ENCODE peak calls at places on chromosomes 3 and 15, in eight cellular contexts. G is fibroblast of mammary gland; D is CD8-positive, alpha-beta T cell; B is A673; O is GM12865; P is endodermal cell; I is heart left ventricle; Q is GM20000. F is an unnamed sample.

GRCh38 chr3:128794788-128795649 is 69.0 kb downstream of the RAB7A start:
- DNase-seq in I (peak), P (peak), G (peak), B (peak), D (peak), Q (peak), O (peak), F (peak)

GRCh38 chr15:67547836-67548531 is 5.5 kb downstream of the MAP2K5 start:
- DNase-seq in D (no peak), P (no peak), I (no peak), G (peak), Q (no peak), B (peak), O (no peak), F (no peak)

GRCh38 chr15:25055356-25056068 is 100.7 kb downstream of the SNRPN start:
- DNase-seq in P (peak), Q (no peak), I (no peak), G (no peak), B (no peak), O (no peak), D (no peak), F (peak)

GRCh38 chr15:51718199-51718598 is 19.3 kb downstream of the LYSMD2 start:
- DNase-seq in P (no peak), G (no peak), O (no peak), D (no peak), Q (no peak), B (no peak), I (no peak), F (no peak)

GRCh38 chr15:43912991-43913927 is 86.5 kb downstream of the WDR76 start:
- DNase-seq in I (peak), Q (no peak), G (peak), P (no peak), O (no peak), B (peak), D (no peak), F (no peak)

GRCh38 chr3:191775451-191776233 is 314.7 kb downstream of the PYDC2 start:
- DNase-seq in P (no peak), D (no peak), G (peak), O (no peak), I (no peak), Q (no peak), B (no peak), F (no peak)

GRCh38 chr15:80750591-80750990 is 28.6 kb upstream of the CEMIP start:
- DNase-seq in P (no peak), Q (no peak), G (no peak), B (no peak), D (no peak), I (no peak), O (no peak), F (no peak)

GRCh38 chr3:136954980-136955780 is 2.6 kb upstream of the IL20RB start:
- DNase-seq in I (no peak), P (no peak), G (no peak), O (no peak), B (no peak), Q (no peak), D (no peak), F (no peak)

GRCh38 chr3:152272771-152273242 is 4.1 kb downstream of the MBNL1 start:
- DNase-seq in D (no peak), I (no peak), Q (no peak), G (peak), O (no peak), B (no peak), P (no peak), F (no peak)

GRCh38 chr3:158097571-158098553 is 8.4 kb downstream of the SHOX2 start:
- DNase-seq in Q (peak), B (peak), O (peak), I (no peak), P (peak), G (no peak), D (peak), F (peak)

GRCh38 chr3:13575459-13576061 is 26.6 kb downstream of the FBLN2 start:
- DNase-seq in D (no peak), I (peak), O (no peak), B (no peak), G (no peak), P (peak), Q (no peak), F (no peak)

GRCh38 chr3:29759021-29759359 is 478.1 kb downstream of the RBMS3 start:
- DNase-seq in B (no peak), O (no peak), Q (no peak), D (no peak), P (no peak), G (no peak), I (peak), F (no peak)

GRCh38 chr3:114411811-114412803 is 118.3 kb downstream of the TIGIT start:
- DNase-seq in O (peak), P (no peak), D (no peak), I (peak), Q (no peak), G (peak), B (peak), F (no peak)

GRCh38 chr3:13891492-13892073 is 11.7 kb upstream of the WNT7A start:
- DNase-seq in D (no peak), P (peak), Q (peak), G (no peak), B (no peak), I (no peak), O (no peak), F (no peak)

GRCh38 chr3:89139901-89140300 is 32.5 kb downstream of the EPHA3 start:
- DNase-seq in D (no peak), G (no peak), I (no peak), P (no peak), Q (no peak), O (no peak), B (no peak), F (no peak)
- TF ChIP-seq CTCF in D (no peak), G (no peak), I (no peak), P (no peak), Q (no peak), O (no peak), B (no peak), F (no peak)

GRCh38 chr3:20225769-20226168 is 39.8 kb upstream of the SGO1 start:
- DNase-seq in G (peak), O (peak), P (no peak), D (no peak), B (peak), Q (peak), I (no peak), F (no peak)
- TF ChIP-seq CTCF in G (peak), O (peak), P (peak), D (no peak), B (peak), Q (peak), I (peak), F (no peak)

GRCh38 chr3:194315965-194316361 is 35.2 kb downstream of the CPN2 start:
- DNase-seq in P (no peak), B (no peak), G (peak), O (no peak), D (no peak), I (no peak), Q (no peak), F (no peak)
- TF ChIP-seq CTCF in P (no peak), B (no peak), G (no peak), O (no peak), D (peak), I (no peak), Q (no peak), F (no peak)

GRCh38 chr3:178083906-178084823 is 452.1 kb upstream of the KCNMB2 start:
- DNase-seq in P (no peak), D (no peak), O (no peak), G (no peak), B (peak), I (no peak), Q (no peak), F (no peak)
- TF ChIP-seq CTCF in P (peak), D (peak), O (peak), G (peak), B (peak), I (peak), Q (no peak), F (peak)

GRCh38 chr15:73959012-73959581 is 32.8 kb downstream of the LOXL1 start:
- DNase-seq in O (peak), I (no peak), P (no peak), D (no peak), B (no peak), G (no peak), Q (no peak), F (no peak)
- TF ChIP-seq CTCF in O (no peak), I (no peak), P (no peak), D (no peak), B (no peak), G (no peak), Q (no peak), F (no peak)

DNA sequence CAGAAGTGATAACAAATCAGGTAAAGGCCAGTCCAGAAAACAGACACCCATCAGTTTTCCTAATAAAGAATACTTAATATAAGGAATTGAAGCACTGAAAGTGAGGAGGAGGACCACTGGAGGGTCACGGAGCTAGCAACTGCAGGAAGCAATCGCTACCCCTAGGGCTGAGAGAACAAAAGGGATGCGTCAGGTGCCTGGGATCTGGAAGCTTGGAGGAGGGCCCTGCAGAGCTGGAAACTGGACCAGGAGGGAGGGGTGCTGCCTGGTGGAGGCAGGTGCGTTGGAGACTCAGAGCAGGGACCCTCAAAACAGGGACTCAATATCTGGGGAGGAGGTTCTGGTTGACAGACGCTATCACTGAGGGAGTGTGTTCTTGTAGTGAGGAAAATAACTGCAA is 308.1 kb upstream of the RASGRP1 start:
- DNase-seq in D (no peak), G (no peak), B (no peak), I (no peak), Q (no peak), P (no peak), O (no peak), F (no peak)
- TF ChIP-seq CTCF in D (no peak), G (no peak), B (no peak), I (no peak), Q (no peak), P (no peak), O (no peak), F (no peak)

DNA sequence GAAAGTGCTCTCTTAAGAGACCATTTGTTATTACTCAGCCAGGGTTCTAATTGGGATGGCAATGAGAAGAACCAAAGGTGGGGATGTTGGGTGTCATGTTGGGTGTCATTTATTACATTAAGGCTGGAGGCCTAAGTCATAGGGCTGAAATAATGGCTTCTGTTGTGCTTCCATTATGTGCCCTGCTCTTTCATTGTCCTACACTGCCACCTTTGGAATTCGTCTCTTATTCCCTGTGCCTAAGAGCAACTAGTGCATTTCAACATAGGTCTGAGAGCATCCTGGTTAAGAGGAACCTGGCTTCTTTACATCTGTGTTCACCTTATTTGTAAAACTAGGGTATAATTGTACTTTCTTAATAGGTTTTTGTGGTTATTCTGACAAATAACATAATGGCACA is 32.2 kb downstream of the RIOX2 start:
- DNase-seq in Q (no peak), P (peak), I (no peak), O (no peak), G (no peak), D (no peak), B (peak), F (no peak)
- TF ChIP-seq CTCF in Q (no peak), P (peak), I (no peak), O (no peak), G (no peak), D (no peak), B (peak), F (no peak)

DNA sequence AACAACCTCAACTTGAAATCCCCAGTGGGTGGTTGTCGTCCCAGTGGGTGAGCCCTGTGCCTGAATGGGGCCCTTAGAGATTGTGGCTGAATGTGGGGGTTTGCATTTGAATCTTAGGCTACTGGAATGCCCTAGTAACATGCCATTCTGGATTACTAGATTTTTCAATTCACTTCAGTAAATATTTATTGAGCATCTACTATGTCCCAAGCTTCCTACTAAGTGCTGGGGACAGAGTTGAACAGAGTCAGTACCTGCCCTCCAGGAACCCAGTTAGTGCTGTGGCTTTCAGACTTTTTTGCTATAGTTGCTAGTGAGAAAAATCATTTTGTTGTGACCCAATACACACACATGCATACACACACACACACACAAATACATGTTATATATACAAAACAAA is 39.0 kb downstream of the CORO2B start:
- DNase-seq in I (no peak), B (no peak), O (no peak), Q (no peak), P (no peak), D (no peak), G (no peak), F (no peak)
- TF ChIP-seq CTCF in I (no peak), B (no peak), O (no peak), Q (no peak), P (no peak), D (no peak), G (no peak), F (no peak)

GRCh38 chr3:46907960-46908293 is 30.4 kb downstream of the PTH1R start:
- DNase-seq in P (no peak), D (no peak), G (no peak), B (no peak), O (no peak), Q (no peak), I (no peak), F (no peak)
- TF ChIP-seq CTCF in P (no peak), D (no peak), G (no peak), B (no peak), O (no peak), Q (no peak), I (no peak), F (no peak)